ENCODE peak calls at places on chromosomes 16 and 17, in nine cellular contexts. H, I, W, E, T, D, V, Z and P are unnamed samples.

GRCh38 chr17:67606896-67607604 is 110.7 kb upstream of the NOL11 start:
- DNase-seq in V (no peak), I (no peak), H (no peak), E (no peak), W (peak; percentile 75), T (no peak), D (no peak), Z (no peak), P (peak; percentile 28)

GRCh38 chr16:72639494-72639893 is 408.4 kb downstream of the ZFHX3 start:
- DNase-seq in V (no peak), I (no peak), Z (no peak), D (no peak), H (no peak), T (no peak), E (no peak), W (no peak), P (no peak)

GRCh38 chr17:12959441-12959840 is 58.4 kb downstream of the ELAC2 start:
- DNase-seq in T (no peak), W (no peak), D (peak; percentile 79), I (no peak), H (peak; percentile 52), E (no peak), V (no peak), Z (no peak), P (no peak)

GRCh38 chr17:81593105-81593871 is 41.1 kb upstream of the FAAP100 start:
- DNase-seq in V (no peak), D (no peak), H (no peak), T (no peak), E (no peak), I (no peak), Z (no peak), W (no peak), P (no peak)

GRCh38 chr17:82238562-82239201 is 9.8 kb downstream of the SLC16A3 start:
- DNase-seq in D (peak; percentile 87), E (peak; percentile 94), W (peak; percentile 73), Z (peak; percentile 74), H (peak; percentile 54), V (peak; percentile 81), T (peak; percentile 73), I (peak; percentile 91), P (no peak)

GRCh38 chr17:72735089-72735488 is 357.4 kb downstream of the SLC39A11 start:
- DNase-seq in T (no peak), H (no peak), Z (no peak), V (no peak), E (no peak), I (no peak), D (no peak), W (no peak), P (no peak)

GRCh38 chr17:8152981-8153549 is 861 bp upstream of the PER1 start:
- DNase-seq in W (no peak), V (peak; percentile 24), Z (peak; percentile 13), D (no peak), T (no peak), I (no peak), H (no peak), E (peak; percentile 76), P (no peak)

GRCh38 chr17:65609303-65609702 is 47.9 kb upstream of the AXIN2 start:
- DNase-seq in V (no peak), E (peak; percentile 34), H (no peak), I (no peak), T (no peak), W (no peak), Z (no peak), D (no peak), P (no peak)

GRCh38 chr17:266701-267656 is 85.5 kb upstream of the DOC2B start:
- DNase-seq in W (peak; percentile 37), E (peak; percentile 75), D (peak; percentile 58), Z (peak; percentile 48), I (peak; percentile 6), T (no peak), H (no peak), V (no peak), P (peak; percentile 43)

GRCh38 chr17:44379887-44380286 is 9.6 kb downstream of the ITGA2B start:
- DNase-seq in W (no peak), D (no peak), T (no peak), I (no peak), E (no peak), V (no peak), H (no peak), Z (no peak), P (no peak)

GRCh38 chr16:71249399-71249798 is 18.9 kb upstream of the HYDIN start:
- DNase-seq in T (no peak), V (no peak), Z (no peak), D (no peak), H (no peak), I (no peak), W (peak; percentile 2), E (no peak), P (no peak)

GRCh38 chr16:11624205-11624604 is 37.5 kb upstream of the LITAF start:
- DNase-seq in V (no peak), T (no peak), Z (no peak), I (no peak), D (no peak), W (no peak), H (no peak), E (no peak), P (no peak)

GRCh38 chr17:43832168-43832975 is 574 bp downstream of the MPP3 start:
- DNase-seq in T (no peak), V (peak; percentile 42), H (peak; percentile 90), Z (peak; percentile 71), E (peak; percentile 79), I (peak; percentile 62), D (peak; percentile 82), W (peak; percentile 47), P (peak; percentile 68)

GRCh38 chr17:10120113-10120485 is 78.3 kb downstream of the GAS7 start:
- DNase-seq in T (no peak), I (no peak), E (no peak), H (no peak), W (peak; percentile 33), D (no peak), V (no peak), Z (no peak), P (no peak)

GRCh38 chr17:77375108-77375507 is 234.3 kb downstream of the SEC14L1 start:
- DNase-seq in Z (no peak), E (peak; percentile 73), V (no peak), W (no peak), I (no peak), H (no peak), D (no peak), T (no peak), P (no peak)
- H3K4me1 ChIP-seq in Z (peaks cover 81% of the 10 kb centered on the region), E (peaks cover 85% of the 10 kb centered on the region), V (peaks cover 5% of the 10 kb centered on the region), W (peaks cover 94% of the 10 kb centered on the region), I (peaks cover 54% of the 10 kb centered on the region), H (no peaks in the 10 kb centered on the region), D (peaks cover 55% of the 10 kb centered on the region), T (peaks cover 81% of the 10 kb centered on the region), P (peaks cover 45% of the 10 kb centered on the region)

GRCh38 chr16:67249178-67249759 is 490 bp downstream of the SLC9A5 start:
- DNase-seq in I (no peak), Z (no peak), D (no peak), H (no peak), W (no peak), E (peak; percentile 66), T (no peak), V (peak; percentile 17), P (peak; percentile 8)

GRCh38 chr16:67246081-67246944 is 968 bp downstream of the FHOD1 start:
- DNase-seq in D (peak; percentile 90), H (peak; percentile 83), V (peak; percentile 72), I (peak; percentile 94), T (peak; percentile 44), W (peak; percentile 97), E (peak; percentile 89), Z (peak; percentile 84), P (peak; percentile 89)

GRCh38 chr16:67248401-67249177 is at the start of gene SLC9A5:
- DNase-seq in V (peak; percentile 21), I (no peak), H (no peak), D (peak; percentile 27), T (peak; percentile 28), W (no peak), E (peak; percentile 75), Z (peak; percentile 57), P (peak; percentile 58)

GRCh38 chr16:67246945-67247697 is at the start of gene FHOD1:
- DNase-seq in V (peak; percentile 97), W (peak; percentile 98), T (peak; percentile 94), Z (peak; percentile 99), H (peak; percentile 91), I (peak; percentile 100), E (peak; percentile 99), D (peak; percentile 91), P (peak; percentile 97)

GRCh38 chr16:67247698-67248400 is 568 bp upstream of the FHOD1 start:
- DNase-seq in T (no peak), H (no peak), I (no peak), V (peak; percentile 28), Z (no peak), W (no peak), E (no peak), D (no peak), P (no peak)
- H3K27ac ChIP-seq in T (peak overlapping the region; percentile 38), H (no peak overlapping the region), I (peak overlapping the region; percentile 95), V (peak overlapping the region; percentile 83), Z (peak overlapping the region; percentile 98), W (peak overlapping the region; percentile 92), E (peak overlapping the region; percentile 80), D (peak overlapping the region; percentile 44), P (no peak overlapping the region)

GRCh38 chr16:89573826-89574680 is 1.5 kb upstream of the CPNE7 start:
- DNase-seq in Z (no peak), E (no peak), V (no peak), I (no peak), H (no peak), D (no peak), W (no peak), T (no peak), P (no peak)
- H3K27me3 ChIP-seq in Z (peaks cover 63% of the 10 kb centered on the region), E (peaks cover 61% of the 10 kb centered on the region), V (peaks cover 8% of the 10 kb centered on the region), I (peaks cover 76% of the 10 kb centered on the region), H (no peaks in the 10 kb centered on the region), D (no peaks in the 10 kb centered on the region), W (no peaks in the 10 kb centered on the region), T (peaks cover 3% of the 10 kb centered on the region), P (peaks cover 49% of the 10 kb centered on the region)

GRCh38 chr16:57956924-57957323 is 14.0 kb downstream of the CNGB1 start:
- DNase-seq in D (no peak), H (no peak), W (no peak), T (no peak), E (no peak), V (no peak), Z (no peak), I (no peak), P (no peak)

GRCh38 chr16:57953857-57954256 is 17.1 kb downstream of the CNGB1 start:
- DNase-seq in V (no peak), T (no peak), E (no peak), I (no peak), D (no peak), H (no peak), W (no peak), Z (no peak), P (no peak)

GRCh38 chr16:57956270-57956808 is 14.6 kb downstream of the CNGB1 start:
- DNase-seq in V (no peak), H (no peak), T (no peak), Z (no peak), E (no peak), W (no peak), I (no peak), D (no peak), P (no peak)

GRCh38 chr16:57957396-57958392 is 13.2 kb downstream of the CNGB1 start:
- DNase-seq in I (no peak), Z (no peak), V (no peak), H (no peak), E (no peak), W (no peak), T (no peak), D (no peak), P (no peak)

DNA sequence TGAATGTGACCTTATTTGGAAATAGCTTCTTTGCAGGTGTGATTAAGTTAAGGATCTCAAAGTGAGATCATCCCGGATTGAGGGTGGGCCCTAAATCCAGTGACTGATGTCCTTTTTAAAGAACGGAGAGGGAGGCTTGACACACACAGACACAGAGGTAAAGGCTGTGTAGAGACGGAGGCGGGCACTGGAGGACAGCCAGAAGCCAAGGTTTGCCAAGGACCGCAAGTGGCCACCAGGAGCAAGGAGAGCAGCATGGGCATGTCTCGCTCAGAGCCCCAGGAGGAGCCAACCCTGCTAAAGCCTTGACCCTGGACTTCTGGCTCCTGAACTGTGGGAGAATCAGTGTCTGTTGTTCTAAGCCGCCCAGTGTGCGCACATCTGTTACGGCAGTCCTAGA is 15.4 kb downstream of the CNGB1 start:
- DNase-seq in I (no peak), D (peak; percentile 8), T (no peak), Z (peak; percentile 44), W (peak; percentile 83), H (no peak), E (no peak), V (no peak), P (no peak)
- H3K4me1 ChIP-seq in I (no peaks in the 10 kb centered on the region), D (no peaks in the 10 kb centered on the region), T (no peaks in the 10 kb centered on the region), Z (no peaks in the 10 kb centered on the region), W (peaks cover 20% of the 10 kb centered on the region), H (no peaks in the 10 kb centered on the region), E (no peaks in the 10 kb centered on the region), V (no peaks in the 10 kb centered on the region), P (no peaks in the 10 kb centered on the region)